ENCODE peak calls at places on chromosome 17, in ten cellular contexts. K is CD8-positive, alpha-beta T cell; U is cardiac muscle cell; I is CD4-positive, alpha-beta memory T cell; P is MM.1S; G is neural progenitor cell; H is GM23248; F is small intestine; A is fibroblast of lung; N is PC-9. Z is an unnamed sample. For H3K27me3, H3K9me3 and H3K4me1, the result is how much of the 10 kb centered on the place peaks cover.

GRCh38 chr17:73546770-73547345 is 97.4 kb downstream of the SDK2 start:
- DNase-seq in P (peak), I (no peak), G (peak), H (peak), K (peak), A (no peak), U (peak), N (peak), F (peak), Z (peak)

GRCh38 chr17:13540546-13540945 is 61.2 kb downstream of the HS3ST3A1 start:
- DNase-seq in F (no peak), N (no peak), I (no peak), H (peak), A (no peak), G (no peak), U (no peak), K (no peak), P (no peak), Z (no peak)

GRCh38 chr17:80980397-80981061 is 11.1 kb upstream of the CHMP6 start:
- DNase-seq in A (peak), I (no peak), G (no peak), H (peak), N (no peak), K (no peak), P (no peak), U (no peak), F (no peak), Z (no peak)

GRCh38 chr17:75832164-75832651 is 12.0 kb downstream of the UNC13D start:
- DNase-seq in I (peak), A (peak), N (no peak), K (peak), G (no peak), H (peak), F (peak), U (peak), P (no peak), Z (no peak)

GRCh38 chr17:52147872-52148271 is 10.6 kb downstream of the CA10 start:
- DNase-seq in I (no peak), N (no peak), H (no peak), F (peak), G (no peak), U (no peak), A (no peak), P (peak), K (no peak), Z (no peak)

GRCh38 chr17:79391808-79392233 is 219.0 kb downstream of the RBFOX3 start:
- DNase-seq in U (peak), H (peak), F (peak), P (peak), I (peak), N (peak), A (peak), G (peak), K (peak), Z (peak)

GRCh38 chr17:4968166-4968915 is 724 bp upstream of the SPAG7 start:
- DNase-seq in P (no peak), G (peak), N (peak), U (peak), H (peak), K (no peak), F (no peak), A (no peak), I (peak), Z (peak)

GRCh38 chr17:48392836-48393235 is 37.2 kb downstream of the SKAP1 start:
- DNase-seq in H (peak), I (no peak), A (peak), N (no peak), K (no peak), P (no peak), U (no peak), F (no peak), G (no peak), Z (no peak)

GRCh38 chr17:56324676-56325075 is 171.4 kb downstream of the ANKFN1 start:
- DNase-seq in U (no peak), F (no peak), K (no peak), H (no peak), N (no peak), I (no peak), A (no peak), P (no peak), G (no peak), Z (no peak)

GRCh38 chr17:7961436-7961835 is 29.4 kb downstream of the CNTROB start:
- DNase-seq in F (no peak), U (no peak), K (no peak), I (no peak), P (no peak), N (no peak), A (no peak), H (no peak), G (no peak), Z (no peak)

GRCh38 chr17:76268015-76268749 is 3.0 kb downstream of the UBALD2 start:
- DNase-seq in N (no peak), G (no peak), U (peak), P (no peak), K (peak), H (peak), F (peak), I (peak), A (peak), Z (peak)

GRCh38 chr17:18217412-18218015 is 7.9 kb upstream of the LLGL1 start:
- DNase-seq in P (peak), N (peak), K (peak), F (peak), I (peak), H (peak), U (peak), G (peak), A (peak), Z (peak)

GRCh38 chr17:37737081-37737480 is 7.8 kb downstream of the HNF1B start:
- DNase-seq in G (no peak), A (peak), P (no peak), F (no peak), K (no peak), H (peak), N (no peak), U (no peak), I (no peak), Z (no peak)

GRCh38 chr17:80646328-80646727 is 101.7 kb downstream of the RPTOR start:
- DNase-seq in K (no peak), P (no peak), N (no peak), G (no peak), F (no peak), U (no peak), I (no peak), H (no peak), A (no peak), Z (no peak)

GRCh38 chr17:78997231-78997741 is 12.3 kb downstream of the CANT1 start:
- DNase-seq in I (no peak), G (no peak), H (no peak), F (no peak), P (no peak), K (no peak), A (no peak), U (no peak), N (no peak), Z (no peak)

GRCh38 chr17:12624221-12624620 is 41.5 kb upstream of the MYOCD start:
- DNase-seq in K (no peak), A (peak), G (no peak), N (no peak), I (no peak), H (no peak), P (no peak), F (no peak), U (no peak), Z (no peak)

GRCh38 chr17:77363821-77364361 is 223.1 kb downstream of the SEC14L1 start:
- DNase-seq in G (no peak), I (no peak), A (peak), F (no peak), K (peak), N (no peak), U (peak), P (no peak), H (peak), Z (no peak)

GRCh38 chr17:72699566-72699965 is 392.9 kb downstream of the SLC39A11 start:
- DNase-seq in N (no peak), A (no peak), F (no peak), G (no peak), I (no peak), P (no peak), U (peak), H (peak), K (no peak), Z (no peak)

GRCh38 chr17:58364270-58364942 is 12.4 kb upstream of the SUPT4H1 start:
- DNase-seq in G (peak), H (no peak), K (no peak), P (no peak), U (peak), F (peak), N (no peak), A (no peak), I (no peak), Z (peak)

GRCh38 chr17:30191072-30191471 is 44.4 kb downstream of the SLC6A4 start:
- DNase-seq in G (no peak), N (no peak), U (no peak), A (no peak), H (no peak), K (no peak), P (no peak), F (no peak), I (no peak), Z (no peak)

GRCh38 chr17:48494335-48494734 is 36.5 kb downstream of the HOXB1 start:
- DNase-seq in I (no peak), A (peak), F (no peak), G (no peak), H (peak), K (no peak), N (no peak), P (no peak), U (peak), Z (no peak)

GRCh38 chr17:15382866-15383265 is 41.5 kb upstream of the TEKT3 start:
- DNase-seq in H (no peak), K (no peak), G (no peak), A (no peak), U (no peak), F (peak), P (no peak), I (no peak), N (no peak), Z (no peak)

GRCh38 chr17:63973930-63974593 is 1.3 kb upstream of the SCN4A start:
- DNase-seq in K (no peak), G (no peak), N (peak), F (peak), A (peak), P (no peak), U (no peak), I (no peak), H (peak), Z (no peak)

GRCh38 chr17:80260791-80261158 is at the start of gene RNF213:
- DNase-seq in N (peak), H (peak), U (peak), A (peak), G (peak), K (peak), I (peak), P (peak), F (peak), Z (peak)

GRCh38 chr17:5055543-5055942 is 20.3 kb upstream of the SLC52A1 start:
- DNase-seq in P (no peak), F (no peak), U (no peak), A (no peak), I (no peak), G (no peak), K (no peak), H (no peak), N (no peak), Z (no peak)

GRCh38 chr17:957856-958421 is 21.6 kb downstream of the NXN start:
- DNase-seq in A (no peak), K (no peak), H (no peak), F (no peak), G (no peak), U (no peak), P (no peak), I (no peak), N (no peak), Z (no peak)

GRCh38 chr17:74859439-74860228 is at the start of gene GRIN2C:
- DNase-seq in F (no peak), I (no peak), H (no peak), A (no peak), P (no peak), N (no peak), K (peak), G (peak), U (no peak), Z (no peak)

GRCh38 chr17:11430766-11431165 is 167.5 kb upstream of the DNAH9 start:
- DNase-seq in I (no peak), K (no peak), F (no peak), U (no peak), G (peak), H (no peak), A (no peak), N (no peak), P (no peak), Z (no peak)

GRCh38 chr17:29080323-29080722 is 37.4 kb downstream of the PIPOX start:
- DNase-seq in I (no peak), N (no peak), G (no peak), F (no peak), P (no peak), H (no peak), A (no peak), K (no peak), U (no peak), Z (no peak)
- H3K27me3 ChIP-seq in I (under half), N (under half), G (under half), F (under half), P (under half), H (under half), A (under half), K (under half), U (under half), Z (under half)

GRCh38 chr17:47388825-47389224 is 65.1 kb downstream of the EFCAB13 start:
- DNase-seq in G (no peak), P (no peak), H (no peak), A (no peak), U (no peak), F (no peak), N (no peak), K (no peak), I (no peak), Z (no peak)
- H3K9me3 ChIP-seq in G (under half), P (under half), H (under half), A (under half), U (under half), F (under half), N (under half), K (under half), I (under half), Z (under half)

GRCh38 chr17:60278237-60278636 is 113.7 kb downstream of the USP32 start:
- DNase-seq in U (no peak), F (no peak), K (no peak), N (no peak), A (no peak), P (no peak), I (no peak), G (no peak), H (no peak), Z (no peak)

GRCh38 chr17:60284709-60285108 is 107.2 kb downstream of the USP32 start:
- DNase-seq in P (no peak), G (no peak), I (no peak), A (no peak), U (no peak), H (no peak), K (no peak), F (no peak), N (no peak), Z (no peak)

GRCh38 chr17:60277258-60277657 is 114.7 kb downstream of the USP32 start:
- DNase-seq in G (no peak), A (no peak), I (no peak), F (no peak), H (no peak), P (no peak), K (no peak), U (no peak), N (no peak), Z (no peak)

DNA sequence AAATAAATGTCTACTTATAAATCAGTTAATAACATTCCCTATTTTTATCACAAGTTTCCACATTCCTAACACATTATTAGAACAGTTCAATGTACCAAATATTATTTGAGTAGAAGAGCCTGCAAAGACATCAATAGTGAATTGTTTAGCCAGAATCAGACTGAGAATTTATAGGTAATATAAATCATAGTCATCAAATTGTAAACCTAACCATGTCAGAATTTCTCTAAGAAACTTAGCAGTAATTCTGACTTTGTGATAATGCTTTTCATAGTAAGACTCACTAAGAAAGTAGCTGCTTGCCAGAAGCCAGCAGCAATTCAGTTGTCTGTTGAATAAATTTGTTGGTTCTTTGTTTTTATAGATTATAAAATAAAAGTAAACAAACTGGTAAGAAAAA is 111.3 kb downstream of the USP32 start:
- DNase-seq in P (no peak), I (no peak), U (no peak), H (no peak), K (no peak), N (no peak), A (no peak), G (no peak), F (no peak), Z (no peak)
- H3K4me1 ChIP-seq in P (under half), I (under half), U (under half), H (under half), K (under half), N (under half), A (under half), G (under half), F (under half), Z (under half)

DNA sequence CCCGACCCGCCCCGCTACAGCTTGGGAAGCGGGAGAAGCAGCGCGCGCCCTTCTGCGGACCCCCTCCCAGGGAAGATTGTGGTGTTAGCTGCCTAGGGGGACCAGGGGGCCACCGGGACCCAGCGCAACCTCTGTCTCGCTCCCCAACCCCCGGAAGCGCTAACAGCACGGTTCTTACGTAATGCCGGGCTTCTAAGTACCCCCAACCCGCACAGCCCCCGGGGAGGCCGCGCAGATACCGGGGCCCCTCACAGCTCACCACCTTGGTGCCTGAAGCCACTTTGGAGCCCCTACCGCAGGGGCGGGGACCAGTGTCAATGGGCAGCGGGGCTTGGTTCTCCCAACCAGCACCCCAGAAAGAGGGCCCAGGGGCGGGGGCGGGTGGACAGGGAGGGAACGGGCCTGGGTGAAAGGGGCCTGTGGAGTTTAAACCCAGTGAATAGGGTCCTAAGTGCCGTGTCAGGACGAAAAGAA is 348 bp downstream of the MPP2 start:
- DNase-seq in F (no peak), G (no peak), N (no peak), U (no peak), H (peak), I (peak), A (no peak), P (no peak), K (no peak), Z (no peak)
- H3K27me3 ChIP-seq in F (under half), G (under half), N (under half), U (under half), H (under half), I (under half), A (under half), P (under half), K (under half), Z (under half)

GRCh38 chr17:27070836-27071235 is 223.1 kb upstream of the WSB1 start:
- DNase-seq in G (no peak), H (no peak), K (no peak), P (no peak), F (no peak), N (no peak), I (no peak), A (no peak), U (no peak), Z (no peak)

GRCh38 chr17:27069842-27070508 is 223.9 kb upstream of the WSB1 start:
- DNase-seq in I (no peak), K (no peak), P (no peak), U (no peak), H (no peak), G (no peak), F (no peak), A (no peak), N (no peak), Z (no peak)

GRCh38 chr17:27065588-27065987 is 228.3 kb upstream of the WSB1 start:
- DNase-seq in H (no peak), I (no peak), K (no peak), A (no peak), G (no peak), U (no peak), F (no peak), N (no peak), P (no peak), Z (no peak)

DNA sequence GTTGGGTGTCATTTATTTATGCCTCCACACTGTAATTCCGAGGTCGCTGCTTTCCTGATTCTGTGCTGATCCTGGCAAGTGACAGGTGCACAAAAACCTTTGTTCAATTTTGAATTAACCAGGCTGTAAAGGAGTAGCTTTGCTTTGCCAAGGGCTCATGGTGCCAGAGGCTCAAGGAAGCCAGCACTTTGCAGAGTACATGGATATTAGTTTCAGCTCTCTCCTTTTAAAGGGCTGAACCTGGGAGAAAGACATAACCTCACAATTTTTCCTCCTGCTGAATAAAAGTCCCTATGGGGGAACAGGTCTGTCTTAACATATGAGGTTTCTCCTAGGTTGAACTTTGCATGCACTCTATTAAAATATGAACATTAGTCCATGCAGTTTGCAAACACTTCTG is 227.6 kb upstream of the WSB1 start:
- DNase-seq in G (no peak), U (no peak), P (no peak), A (no peak), N (no peak), K (no peak), F (no peak), H (no peak), I (no peak), Z (no peak)
- H3K9me3 ChIP-seq in G (half or more), U (under half), P (under half), A (under half), N (under half), K (under half), F (under half), H (under half), I (under half), Z (under half)

GRCh38 chr17:82242698-82242976 is 13.8 kb downstream of the SLC16A3 start:
- DNase-seq in H (no peak), K (no peak), N (no peak), P (no peak), F (no peak), G (no peak), I (no peak), U (no peak), A (no peak), Z (no peak)

GRCh38 chr17:82243648-82244412 is 15.0 kb downstream of the SLC16A3 start:
- DNase-seq in G (no peak), I (no peak), N (no peak), U (peak), K (no peak), H (no peak), F (no peak), A (no peak), P (no peak), Z (no peak)

GRCh38 chr17:82244413-82245140 is 15.7 kb downstream of the SLC16A3 start:
- DNase-seq in N (no peak), U (peak), H (peak), A (peak), F (no peak), G (no peak), I (no peak), P (no peak), K (no peak), Z (no peak)

GRCh38 chr17:82241926-82242697 is 13.3 kb downstream of the SLC16A3 start:
- DNase-seq in U (peak), K (no peak), A (peak), I (no peak), F (no peak), P (no peak), H (no peak), N (no peak), G (no peak), Z (no peak)

GRCh38 chr17:82242977-82243647 is 14.3 kb downstream of the SLC16A3 start:
- DNase-seq in G (no peak), H (peak), N (no peak), A (peak), U (peak), F (peak), P (no peak), K (no peak), I (no peak), Z (peak)
- H3K4me1 ChIP-seq in G (under half), H (half or more), N (under half), A (under half), U (under half), F (under half), P (under half), K (under half), I (half or more), Z (half or more)